ENCODE peak calls at places on chromosomes 16 and 17, in eight cellular contexts. I is trophoblast cell; B is smooth muscle cell of the brain vasculature; Y is IMR-90; R is stimulated activated naive CD8-positive, alpha-beta T cell treated with anti-CD3 and anti-CD28 coated beads, Interleukin-15, Interleukin-2, amounts not matched to agents 100 U/mL and 50 U/mL, for 24 hours; W is NCI-H187 treated with DMSO at 0.1 percent for 48 hours; A is uterus; D is OCI-LY7. P is an unnamed sample.

GRCh38 chr16:85905110-85906095 is 6.4 kb downstream of the IRF8 start:
- DNase-seq in B (no peak), W (no peak), D (no peak), I (peak), A (no peak), R (no peak), Y (no peak), P (no peak)

GRCh38 chr16:27991876-27992275 is 71.6 kb downstream of the GSG1L start:
- DNase-seq in W (no peak), R (no peak), I (peak), Y (no peak), D (no peak), A (no peak), B (no peak), P (no peak)

GRCh38 chr17:29175349-29175748 is 4.8 kb downstream of the MYO18A start:
- DNase-seq in W (no peak), D (no peak), A (no peak), R (no peak), Y (no peak), I (no peak), B (no peak), P (no peak)

GRCh38 chr16:50627419-50627818 is 53.7 kb downstream of the SNX20 start:
- DNase-seq in R (peak), B (no peak), W (no peak), A (peak), I (no peak), Y (no peak), D (peak), P (peak)

GRCh38 chr17:8965394-8966168 is at the start of gene PIK3R5:
- DNase-seq in Y (no peak), I (peak), R (peak), D (peak), B (no peak), W (no peak), A (no peak), P (peak)

GRCh38 chr16:24580665-24581064 is 41.3 kb downstream of the RBBP6 start:
- DNase-seq in I (peak), D (no peak), B (peak), W (no peak), Y (peak), A (no peak), R (no peak), P (no peak)

GRCh38 chr17:78001182-78001581 is 42.7 kb downstream of the TNRC6C start:
- DNase-seq in A (no peak), D (no peak), Y (peak), I (no peak), R (no peak), B (no peak), W (no peak), P (no peak)

GRCh38 chr17:2068589-2069051 is 13.7 kb downstream of the HIC1 start:
- DNase-seq in B (no peak), Y (peak), A (no peak), D (peak), I (no peak), R (no peak), W (no peak), P (no peak)

GRCh38 chr16:80074329-80074728 is 466.5 kb upstream of the DYNLRB2 start:
- DNase-seq in D (no peak), B (no peak), W (no peak), R (no peak), I (no peak), A (no peak), Y (no peak), P (no peak)

GRCh38 chr17:65556014-65556909 is 5.2 kb downstream of the AXIN2 start:
- DNase-seq in W (peak), D (peak), I (peak), R (peak), A (peak), Y (peak), B (peak), P (peak)

GRCh38 chr16:87252269-87252970 is 64.8 kb downstream of the C16orf95 start:
- DNase-seq in I (peak), R (no peak), D (no peak), A (no peak), Y (no peak), W (no peak), B (no peak), P (no peak)

GRCh38 chr17:48544356-48545021 is 420 bp downstream of the HOXB2 start:
- DNase-seq in A (peak), B (no peak), R (peak), Y (peak), D (no peak), W (no peak), I (no peak), P (peak)

GRCh38 chr16:46972429-46972970 is 974 bp downstream of the DNAJA2 start:
- DNase-seq in A (no peak), Y (peak), I (peak), D (peak), B (no peak), W (no peak), R (no peak), P (peak)

GRCh38 chr17:16349461-16349860 is 3.8 kb downstream of the CENPV start:
- DNase-seq in R (peak), A (no peak), D (peak), W (no peak), Y (no peak), B (no peak), I (no peak), P (no peak)

GRCh38 chr16:9503251-9503986 is 412.0 kb downstream of the HAPSTR1 start:
- DNase-seq in B (no peak), A (no peak), Y (no peak), D (no peak), W (no peak), I (no peak), R (no peak), P (no peak)

GRCh38 chr17:50264263-50265113 is 9.8 kb upstream of the TMEM92 start:
- DNase-seq in W (no peak), R (no peak), Y (peak), D (no peak), B (no peak), I (no peak), A (peak), P (no peak)

GRCh38 chr16:23615805-23616204 is 19.7 kb upstream of the NDUFAB1 start:
- DNase-seq in B (no peak), A (no peak), Y (no peak), D (no peak), W (no peak), I (no peak), R (no peak), P (no peak)

GRCh38 chr17:7612294-7612640 is 2.4 kb downstream of the FXR2 start:
- DNase-seq in B (no peak), Y (no peak), D (no peak), W (no peak), I (no peak), R (no peak), A (no peak), P (no peak)

GRCh38 chr17:48603959-48604769 is 622 bp downstream of the HOXB6 start:
- DNase-seq in Y (no peak), W (no peak), B (no peak), I (no peak), R (no peak), D (no peak), A (no peak), P (no peak)

GRCh38 chr17:5747964-5748363 is 163.7 kb upstream of the NLRP1 start:
- DNase-seq in I (no peak), R (no peak), B (no peak), A (no peak), W (no peak), Y (no peak), D (no peak), P (no peak)

GRCh38 chr17:5553479-5553878 is 30.8 kb downstream of the NLRP1 start:
- DNase-seq in W (no peak), D (no peak), R (no peak), I (no peak), Y (no peak), B (no peak), A (no peak), P (no peak)

GRCh38 chr16:15708997-15709396 is 59.0 kb downstream of the NDE1 start:
- DNase-seq in A (no peak), R (no peak), B (no peak), D (no peak), W (no peak), Y (no peak), I (no peak), P (no peak)

GRCh38 chr16:74698220-74698619 is 2.4 kb downstream of the MLKL start:
- DNase-seq in W (no peak), D (no peak), R (no peak), B (no peak), A (no peak), I (no peak), Y (peak), P (no peak)

GRCh38 chr17:68456529-68457167 is 648 bp downstream of the WIPI1 start:
- DNase-seq in I (peak), D (no peak), W (no peak), A (peak), R (no peak), Y (peak), B (peak), P (no peak)

GRCh38 chr17:43140396-43141332 is 15.5 kb upstream of the BRCA1 start:
- DNase-seq in I (no peak), R (no peak), W (no peak), A (no peak), Y (no peak), D (no peak), B (no peak), P (no peak)

GRCh38 chr17:62757518-62757951 is 50.6 kb downstream of the MARCHF10 start:
- DNase-seq in B (no peak), D (no peak), A (no peak), Y (peak), I (no peak), W (no peak), R (no peak), P (no peak)

GRCh38 chr16:85678016-85678415 is 10.7 kb downstream of the GINS2 start:
- DNase-seq in W (no peak), Y (no peak), I (peak), B (no peak), A (no peak), D (no peak), R (no peak), P (no peak)

GRCh38 chr16:252366-253337 is 18.0 kb downstream of the FAM234A start:
- DNase-seq in R (peak), I (no peak), W (no peak), A (no peak), B (no peak), Y (no peak), D (no peak), P (peak)

GRCh38 chr17:74332763-74333220 is 6.8 kb downstream of the KIF19 start:
- DNase-seq in Y (no peak), B (no peak), D (peak), R (no peak), I (no peak), A (no peak), W (peak), P (no peak)

GRCh38 chr16:19708498-19709205 is 9.4 kb downstream of the KNOP1 start:
- DNase-seq in W (no peak), D (no peak), Y (no peak), I (no peak), B (no peak), R (no peak), A (no peak), P (no peak)

GRCh38 chr16:23434380-23434779 is 18.6 kb downstream of the COG7 start:
- DNase-seq in Y (peak), B (no peak), D (peak), I (peak), W (peak), R (peak), A (no peak), P (peak)

GRCh38 chr16:56743840-56744239 is 13.9 kb downstream of the NUP93 start:
- DNase-seq in D (no peak), I (no peak), Y (peak), R (no peak), A (peak), W (no peak), B (no peak), P (no peak)

GRCh38 chr17:50274142-50274944 is at the start of gene TMEM92:
- DNase-seq in W (no peak), D (no peak), A (peak), Y (no peak), R (peak), I (peak), B (no peak), P (no peak)

GRCh38 chr17:6084226-6085161 is 14.3 kb downstream of the WSCD1 start:
- DNase-seq in W (no peak), D (no peak), I (no peak), R (no peak), Y (no peak), A (no peak), B (no peak), P (no peak)

GRCh38 chr16:56643080-56643778 is 4.8 kb downstream of the MT1A start:
- DNase-seq in I (peak), W (no peak), D (no peak), Y (no peak), A (peak), R (peak), B (no peak), P (peak)

P was measured in CD4-positive, alpha-beta memory T cell.